ENCODE peak calls at places on chromosomes 4 and X, in five cellular contexts. M is osteocyte, T is SIG-M5, P is pancreas, R is omental fat pad. N is an unnamed sample.

GRCh38 chr4:181161669-181162068 is 1081.5 kb upstream of the TENM3 start:
- DNase-seq in M (no peak), R (no peak), T (no peak), P (no peak), N (no peak)

GRCh38 chr4:113718252-113718651 is 43.3 kb downstream of the CAMK2D start:
- DNase-seq in M (no peak), R (no peak), P (no peak), T (no peak), N (no peak)

GRCh38 chr4:170777663-170778062 is 687.9 kb upstream of the AADAT start:
- DNase-seq in P (no peak), R (no peak), T (no peak), M (no peak), N (no peak)

GRCh38 chrX:15143050-15143824 is 126.6 kb downstream of the ASB9 start:
- DNase-seq in P (peak), M (no peak), T (no peak), R (peak), N (no peak)

GRCh38 chr4:185040523-185040922 is 22.2 kb downstream of the HELT start:
- DNase-seq in T (no peak), P (no peak), R (no peak), M (no peak), N (no peak)

GRCh38 chr4:39614487-39615162 is 24.0 kb downstream of the SMIM14 start:
- DNase-seq in T (no peak), R (no peak), M (no peak), P (no peak), N (no peak)

GRCh38 chr4:38237139-38237538 is 276.9 kb downstream of the PTTG2 start:
- DNase-seq in R (no peak), P (no peak), T (no peak), M (no peak), N (no peak)

GRCh38 chrX:698246-698645 is 67.7 kb downstream of the SHOX start:
- DNase-seq in T (no peak), P (no peak), R (no peak), M (no peak), N (no peak)

GRCh38 chr4:7584133-7584532 is 149.4 kb upstream of the PSAPL1 start:
- DNase-seq in R (no peak), M (no peak), P (no peak), T (no peak), N (no peak)

GRCh38 chr4:151031831-151032605 is 16.9 kb upstream of the LRBA start:
- DNase-seq in T (no peak), M (no peak), R (no peak), P (no peak), N (no peak)

GRCh38 chr4:40648141-40648540 is 18.5 kb upstream of the RBM47 start:
- DNase-seq in T (no peak), M (no peak), P (no peak), R (no peak), N (no peak)

GRCh38 chr4:780730-781492 is 45.0 kb downstream of the CPLX1 start:
- DNase-seq in P (no peak), R (no peak), M (no peak), T (no peak), N (no peak)

GRCh38 chrX:154136627-154137161 is 7.3 kb upstream of the OPN1LW start:
- DNase-seq in P (peak), R (peak), M (peak), T (no peak), N (peak)

GRCh38 chr4:25950476-25951389 is 36.7 kb downstream of the SMIM20 start:
- DNase-seq in M (no peak), R (no peak), T (no peak), P (no peak), N (no peak)

GRCh38 chr4:21134994-21135393 is 434.7 kb downstream of the PACRGL start:
- DNase-seq in T (no peak), P (no peak), R (no peak), M (no peak), N (no peak)

GRCh38 chr4:105234582-105234981 is 87.9 kb downstream of the TET2 start:
- DNase-seq in P (no peak), R (no peak), M (no peak), T (no peak), N (no peak)

GRCh38 chrX:63764946-63765345 is 20.1 kb downstream of the ARHGEF9 start:
- DNase-seq in P (no peak), R (no peak), T (no peak), M (no peak), N (no peak)

GRCh38 chrX:136272325-136272724 is 21.1 kb upstream of the MAP7D3 start:
- DNase-seq in M (no peak), P (no peak), R (no peak), T (no peak), N (no peak)

GRCh38 chr4:14850374-14851097 is 151.7 kb upstream of the CPEB2 start:
- DNase-seq in P (no peak), R (no peak), M (no peak), T (no peak), N (no peak)

GRCh38 chr4:52659722-52660261 is 691 bp upstream of the USP46 start:
- DNase-seq in R (no peak), T (no peak), M (no peak), P (peak), N (peak)

GRCh38 chrX:72105436-72105835 is 26.3 kb downstream of the RTL5 start:
- DNase-seq in R (no peak), T (no peak), M (no peak), P (no peak), N (no peak)

GRCh38 chr4:190016369-190017289 is 10.4 kb downstream of the FRG2 start:
- DNase-seq in T (no peak), P (no peak), M (no peak), R (no peak), N (no peak)

N was measured in vagina.